ENCODE peak calls at places on chromosomes 1 and 21, in six cellular contexts. One of them, this sample, is unnamed.

GRCh38 chr1:219518168-219518905 is 94.6 kb downstream of the ZC3H11B start:
- DNase-seq in HCT116: no peak
- DNase-seq in SK-N-SH: peak
- DNase-seq in K562: no peak
- DNase-seq in H1: no peak
- DNase-seq in HepG2: no peak
- DNase-seq in this sample: no peak

GRCh38 chr1:229848762-229849677 is 218.0 kb upstream of the GALNT2 start:
- DNase-seq in HCT116: peak
- DNase-seq in SK-N-SH: peak
- DNase-seq in K562: peak
- DNase-seq in H1: no peak
- DNase-seq in HepG2: peak
- DNase-seq in this sample: peak

GRCh38 chr1:185459141-185459540 is 142.1 kb upstream of the IVNS1ABP start:
- DNase-seq in HCT116: no peak
- DNase-seq in SK-N-SH: no peak
- DNase-seq in K562: no peak
- DNase-seq in H1: no peak
- DNase-seq in HepG2: no peak
- DNase-seq in this sample: no peak

GRCh38 chr1:60875139-60875538 is 207.2 kb upstream of the NFIA start:
- DNase-seq in HCT116: no peak
- DNase-seq in SK-N-SH: no peak
- DNase-seq in K562: no peak
- DNase-seq in H1: no peak
- DNase-seq in HepG2: no peak
- DNase-seq in this sample: no peak

GRCh38 chr1:245790441-245790840 is 635.7 kb downstream of the KIF26B start:
- DNase-seq in HCT116: no peak
- DNase-seq in SK-N-SH: no peak
- DNase-seq in K562: no peak
- DNase-seq in H1: no peak
- DNase-seq in HepG2: no peak
- DNase-seq in this sample: no peak

GRCh38 chr21:44836666-44837471 is 19.0 kb upstream of the SUMO3 start:
- DNase-seq in HCT116: no peak
- DNase-seq in SK-N-SH: no peak
- DNase-seq in K562: peak
- DNase-seq in H1: no peak
- DNase-seq in HepG2: peak
- DNase-seq in this sample: peak

GRCh38 chr1:6498576-6499111 is 7.2 kb upstream of the PLEKHG5 start:
- DNase-seq in HCT116: no peak
- DNase-seq in SK-N-SH: peak
- DNase-seq in K562: no peak
- DNase-seq in H1: no peak
- DNase-seq in HepG2: no peak
- DNase-seq in this sample: no peak

GRCh38 chr1:37038703-37039093 is 4.4 kb upstream of the GRIK3 start:
- DNase-seq in HCT116: no peak
- DNase-seq in SK-N-SH: no peak
- DNase-seq in K562: no peak
- DNase-seq in H1: no peak
- DNase-seq in HepG2: no peak
- DNase-seq in this sample: no peak

GRCh38 chr1:151841141-151841540 is 1.5 kb upstream of the C2CD4D start:
- DNase-seq in HCT116: peak
- DNase-seq in SK-N-SH: no peak
- DNase-seq in K562: no peak
- DNase-seq in H1: no peak
- DNase-seq in HepG2: peak
- DNase-seq in this sample: no peak

GRCh38 chr21:46544003-46544402 is 60.9 kb downstream of the S100B start:
- DNase-seq in HCT116: no peak
- DNase-seq in SK-N-SH: no peak
- DNase-seq in K562: no peak
- DNase-seq in H1: no peak
- DNase-seq in HepG2: no peak
- DNase-seq in this sample: no peak

GRCh38 chr1:12032141-12032710 is 12.9 kb downstream of the MIIP start:
- DNase-seq in HCT116: no peak
- DNase-seq in SK-N-SH: no peak
- DNase-seq in K562: no peak
- DNase-seq in H1: no peak
- DNase-seq in HepG2: no peak
- DNase-seq in this sample: no peak

GRCh38 chr1:26278303-26278702 is 1.6 kb upstream of the SH3BGRL3 start:
- DNase-seq in HCT116: no peak
- DNase-seq in SK-N-SH: no peak
- DNase-seq in K562: no peak
- DNase-seq in H1: no peak
- DNase-seq in HepG2: no peak
- DNase-seq in this sample: no peak

GRCh38 chr1:51733793-51734522 is 117.1 kb downstream of the OSBPL9 start:
- DNase-seq in HCT116: no peak
- DNase-seq in SK-N-SH: no peak
- DNase-seq in K562: no peak
- DNase-seq in H1: no peak
- DNase-seq in HepG2: peak
- DNase-seq in this sample: no peak

GRCh38 chr1:227357229-227358078 is 39.2 kb upstream of the CDC42BPA start:
- DNase-seq in HCT116: peak
- DNase-seq in SK-N-SH: no peak
- DNase-seq in K562: peak
- DNase-seq in H1: peak
- DNase-seq in HepG2: peak
- DNase-seq in this sample: no peak

GRCh38 chr1:90402893-90403849 is 313.9 kb downstream of the BARHL2 start:
- DNase-seq in HCT116: peak
- DNase-seq in SK-N-SH: peak
- DNase-seq in K562: no peak
- DNase-seq in H1: no peak
- DNase-seq in HepG2: peak
- DNase-seq in this sample: peak

GRCh38 chr1:111476761-111477309 is 3.1 kb downstream of the C1orf162 start:
- DNase-seq in HCT116: no peak
- DNase-seq in SK-N-SH: no peak
- DNase-seq in K562: no peak
- DNase-seq in H1: no peak
- DNase-seq in HepG2: no peak
- DNase-seq in this sample: no peak

GRCh38 chr1:228039006-228039481 is 32.2 kb downstream of the WNT3A start:
- DNase-seq in HCT116: no peak
- DNase-seq in SK-N-SH: no peak
- DNase-seq in K562: no peak
- DNase-seq in H1: peak
- DNase-seq in HepG2: no peak
- DNase-seq in this sample: no peak

GRCh38 chr1:216034506-216034905 is 388.7 kb downstream of the USH2A start:
- DNase-seq in HCT116: no peak
- DNase-seq in SK-N-SH: no peak
- DNase-seq in K562: no peak
- DNase-seq in H1: no peak
- DNase-seq in HepG2: no peak
- DNase-seq in this sample: peak

GRCh38 chr1:209168204-209168603 is 415.3 kb upstream of the CAMK1G start:
- DNase-seq in HCT116: no peak
- DNase-seq in SK-N-SH: no peak
- DNase-seq in K562: no peak
- DNase-seq in H1: no peak
- DNase-seq in HepG2: no peak
- DNase-seq in this sample: no peak

GRCh38 chr1:178307264-178307663 is 189.5 kb downstream of the CLEC20A start:
- DNase-seq in HCT116: no peak
- DNase-seq in SK-N-SH: no peak
- DNase-seq in K562: no peak
- DNase-seq in H1: no peak
- DNase-seq in HepG2: no peak
- DNase-seq in this sample: no peak

GRCh38 chr1:88910401-88910800 is 19.0 kb upstream of the GTF2B start:
- DNase-seq in HCT116: no peak
- DNase-seq in SK-N-SH: no peak
- DNase-seq in K562: no peak
- DNase-seq in H1: no peak
- DNase-seq in HepG2: no peak
- DNase-seq in this sample: no peak

GRCh38 chr1:48109390-48110009 is 112.3 kb upstream of the TRABD2B start:
- DNase-seq in HCT116: peak
- DNase-seq in SK-N-SH: peak
- DNase-seq in K562: no peak
- DNase-seq in H1: no peak
- DNase-seq in HepG2: peak
- DNase-seq in this sample: peak

GRCh38 chr1:41286992-41287391 is 44.9 kb upstream of the SCMH1 start:
- DNase-seq in HCT116: no peak
- DNase-seq in SK-N-SH: no peak
- DNase-seq in K562: no peak
- DNase-seq in H1: no peak
- DNase-seq in HepG2: no peak
- DNase-seq in this sample: no peak

GRCh38 chr1:12184008-12184681 is 17.4 kb downstream of the TNFRSF1B start:
- DNase-seq in HCT116: no peak
- DNase-seq in SK-N-SH: peak
- DNase-seq in K562: peak
- DNase-seq in H1: no peak
- DNase-seq in HepG2: peak
- DNase-seq in this sample: no peak

GRCh38 chr1:205127646-205128045 is 5.9 kb upstream of the RBBP5 start:
- DNase-seq in HCT116: no peak
- DNase-seq in SK-N-SH: no peak
- DNase-seq in K562: no peak
- DNase-seq in H1: no peak
- DNase-seq in HepG2: no peak
- DNase-seq in this sample: no peak
- TF ChIP-seq JUND in HCT116: no peak
- TF ChIP-seq JUND in SK-N-SH: no peak
- TF ChIP-seq JUND in K562: no peak
- TF ChIP-seq JUND in H1: no peak
- TF ChIP-seq JUND in HepG2: no peak
- TF ChIP-seq JUND in this sample: no peak

DNA sequence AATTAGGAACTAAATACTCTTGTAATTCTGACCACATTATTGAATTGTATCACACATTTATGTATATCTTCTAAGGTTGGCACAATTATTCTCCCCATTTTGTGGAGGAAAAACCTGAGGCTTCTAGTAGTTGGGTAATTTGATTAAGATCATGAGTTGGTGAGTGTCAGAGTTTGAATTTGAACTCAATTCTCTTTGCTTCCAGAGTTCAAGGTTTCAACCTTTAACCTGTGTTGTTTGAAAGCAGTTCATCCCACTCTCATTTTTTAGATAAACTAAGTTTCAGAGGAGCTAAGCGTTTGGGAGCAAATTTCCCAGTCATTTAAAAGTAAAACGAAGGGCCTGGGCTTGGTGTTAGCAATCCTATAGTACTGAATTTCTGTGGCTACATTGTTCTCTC is 293.4 kb downstream of the ADGRL2 start:
- DNase-seq in HCT116: no peak
- DNase-seq in SK-N-SH: no peak
- DNase-seq in K562: no peak
- DNase-seq in H1: no peak
- DNase-seq in HepG2: no peak
- DNase-seq in this sample: no peak
- TF ChIP-seq JUND in HCT116: no peak
- TF ChIP-seq JUND in SK-N-SH: no peak
- TF ChIP-seq JUND in K562: no peak
- TF ChIP-seq JUND in H1: no peak
- TF ChIP-seq JUND in HepG2: no peak
- TF ChIP-seq JUND in this sample: no peak

DNA sequence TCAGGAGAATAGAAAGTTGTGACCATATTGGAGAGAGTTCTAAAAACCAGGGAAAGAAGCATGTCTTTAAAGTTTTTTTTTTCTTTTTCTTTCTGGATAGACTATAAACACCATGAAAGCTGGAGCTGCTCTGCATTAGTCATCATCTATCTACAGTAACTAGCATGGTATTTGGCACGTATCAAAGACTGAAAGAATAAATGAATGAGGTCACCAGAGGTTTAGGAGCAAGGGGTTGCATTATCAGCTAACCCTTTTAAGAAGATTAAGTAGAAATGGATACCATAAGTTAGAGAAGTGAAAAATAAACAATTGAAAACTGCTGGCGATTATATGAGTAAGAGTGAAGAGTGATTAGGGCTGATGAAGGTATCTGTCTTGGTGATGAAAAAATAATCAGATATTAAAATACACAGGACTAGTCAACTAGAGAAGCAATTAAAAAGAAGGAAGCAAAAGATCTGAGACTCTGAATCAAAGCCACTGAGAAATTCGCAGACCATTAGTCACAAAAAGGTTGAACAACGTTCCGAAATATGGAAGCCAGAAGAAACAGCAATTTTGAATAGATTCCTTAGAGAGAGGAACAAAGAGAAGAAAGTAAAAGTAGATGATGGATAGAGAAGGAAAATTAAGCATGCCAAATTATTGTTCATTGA is 536.4 kb downstream of the DPYD start:
- DNase-seq in HCT116: peak
- DNase-seq in SK-N-SH: no peak
- DNase-seq in K562: no peak
- DNase-seq in H1: no peak
- DNase-seq in HepG2: no peak
- DNase-seq in this sample: no peak
- TF ChIP-seq JUND in HCT116: peak
- TF ChIP-seq JUND in SK-N-SH: peak
- TF ChIP-seq JUND in K562: no peak
- TF ChIP-seq JUND in H1: no peak
- TF ChIP-seq JUND in HepG2: no peak
- TF ChIP-seq JUND in this sample: no peak

GRCh38 chr1:155514582-155515187 is 47.9 kb downstream of the ASH1L start:
- DNase-seq in HCT116: no peak
- DNase-seq in SK-N-SH: no peak
- DNase-seq in K562: no peak
- DNase-seq in H1: no peak
- DNase-seq in HepG2: no peak
- DNase-seq in this sample: no peak
- TF ChIP-seq JUND in HCT116: no peak
- TF ChIP-seq JUND in SK-N-SH: no peak
- TF ChIP-seq JUND in K562: no peak
- TF ChIP-seq JUND in H1: no peak
- TF ChIP-seq JUND in HepG2: no peak
- TF ChIP-seq JUND in this sample: no peak

GRCh38 chr1:214330240-214330639 is 49.3 kb downstream of the SMYD2 start:
- DNase-seq in HCT116: no peak
- DNase-seq in SK-N-SH: no peak
- DNase-seq in K562: no peak
- DNase-seq in H1: no peak
- DNase-seq in HepG2: no peak
- DNase-seq in this sample: peak

GRCh38 chr1:214330715-214331114 is 49.8 kb downstream of the SMYD2 start:
- DNase-seq in HCT116: no peak
- DNase-seq in SK-N-SH: no peak
- DNase-seq in K562: no peak
- DNase-seq in H1: no peak
- DNase-seq in HepG2: no peak
- DNase-seq in this sample: no peak

GRCh38 chr1:214332950-214333798 is 52.2 kb downstream of the SMYD2 start:
- DNase-seq in HCT116: peak
- DNase-seq in SK-N-SH: peak
- DNase-seq in K562: peak
- DNase-seq in H1: peak
- DNase-seq in HepG2: peak
- DNase-seq in this sample: peak

GRCh38 chr1:214331180-214331579 is 50.2 kb downstream of the SMYD2 start:
- DNase-seq in HCT116: no peak
- DNase-seq in SK-N-SH: no peak
- DNase-seq in K562: no peak
- DNase-seq in H1: no peak
- DNase-seq in HepG2: no peak
- DNase-seq in this sample: no peak

GRCh38 chr1:214331827-214332423 is 51.0 kb downstream of the SMYD2 start:
- DNase-seq in HCT116: peak
- DNase-seq in SK-N-SH: peak
- DNase-seq in K562: peak
- DNase-seq in H1: peak
- DNase-seq in HepG2: peak
- DNase-seq in this sample: no peak
- TF ChIP-seq JUND in HCT116: no peak
- TF ChIP-seq JUND in SK-N-SH: no peak
- TF ChIP-seq JUND in K562: no peak
- TF ChIP-seq JUND in H1: no peak
- TF ChIP-seq JUND in HepG2: no peak
- TF ChIP-seq JUND in this sample: no peak